ENCODE peak calls at places on chromosome 1, in eight cellular contexts. W, E, K, F, C, P, H and X are unnamed samples.

GRCh38 chr1:13573586-13573985 is 10.0 kb upstream of the PDPN start:
- DNase-seq in W (no peak), C (no peak), K (no peak), P (no peak), E (no peak), H (no peak), F (no peak), X (no peak)

GRCh38 chr1:167562697-167563096 is 9.1 kb upstream of the CREG1 start:
- DNase-seq in H (no peak), C (no peak), E (peak), K (no peak), W (no peak), P (peak), F (peak), X (peak)

GRCh38 chr1:23506376-23507107 is 22.6 kb upstream of the ASAP3 start:
- DNase-seq in K (no peak), P (no peak), F (no peak), C (no peak), E (no peak), W (no peak), H (no peak), X (no peak)

GRCh38 chr1:61287734-61288133 is 205.4 kb downstream of the NFIA start:
- DNase-seq in E (peak), C (no peak), K (peak), P (peak), W (no peak), H (no peak), F (peak), X (peak)

GRCh38 chr1:44315521-44315920 is 39.5 kb downstream of the ERI3 start:
- DNase-seq in K (no peak), W (no peak), P (no peak), F (no peak), H (no peak), E (no peak), C (no peak), X (no peak)

GRCh38 chr1:4119516-4120220 is 219.6 kb upstream of the C1orf174 start:
- DNase-seq in E (no peak), K (no peak), W (no peak), H (no peak), P (no peak), C (no peak), F (no peak), X (no peak)

GRCh38 chr1:165350861-165351260 is 5.7 kb downstream of the LMX1A start:
- DNase-seq in C (no peak), W (no peak), P (no peak), H (no peak), E (no peak), F (no peak), K (no peak), X (no peak)

GRCh38 chr1:63945943-63946342 is 172.1 kb downstream of the ROR1 start:
- DNase-seq in F (no peak), K (no peak), P (no peak), W (no peak), C (no peak), H (no peak), E (no peak), X (no peak)

GRCh38 chr1:183882328-183883167 is 77.6 kb downstream of the RGL1 start:
- DNase-seq in K (no peak), F (no peak), H (no peak), W (no peak), P (no peak), C (no peak), E (no peak), X (no peak)